ENCODE peak calls at places on chromosomes 4 and X, in six cellular contexts. Z, B, L, G, X and Q are unnamed samples.
A peak's percentile ranks its signal among the peaks of the same experiment; 100 is the strongest.

GRCh38 chr4:111501946-111502345 is 643.3 kb upstream of the FAM241A start:
- DNase-seq in Z (no peak), B (no peak), L (no peak), G (peak; percentile 42), X (no peak), Q (no peak)

GRCh38 chr4:181897935-181898334 is 345.3 kb upstream of the TENM3 start:
- DNase-seq in Z (no peak), B (no peak), L (no peak), G (peak; percentile 91), X (no peak), Q (no peak)

GRCh38 chr4:149160370-149160769 is 655.3 kb downstream of the IQCM start:
- DNase-seq in Z (no peak), B (no peak), L (no peak), G (no peak), X (no peak), Q (no peak)

GRCh38 chrX:123779908-123780396 is 47.1 kb upstream of the THOC2 start:
- DNase-seq in Z (no peak), B (no peak), L (no peak), G (no peak), X (peak; percentile 34), Q (no peak)

GRCh38 chrX:115344885-115345653 is 55.6 kb downstream of the LUZP4 start:
- DNase-seq in Z (peak; percentile 0), B (peak; percentile 29), L (peak; percentile 58), G (peak; percentile 95), X (no peak), Q (peak; percentile 91)

GRCh38 chrX:2192584-2193272 is 308.0 kb downstream of the DHRSX start:
- DNase-seq in Z (no peak), B (no peak), L (no peak), G (no peak), X (peak; percentile 23), Q (no peak)

GRCh38 chr4:139014391-139015268 is 951 bp upstream of the NOCT start:
- DNase-seq in Z (no peak), B (peak; percentile 85), L (peak; percentile 44), G (peak; percentile 94), X (peak; percentile 54), Q (peak; percentile 77)

GRCh38 chr4:130127297-130127696 is 1031.3 kb downstream of the C4orf33 start:
- DNase-seq in Z (no peak), B (no peak), L (no peak), G (no peak), X (no peak), Q (no peak)

GRCh38 chrX:41956027-41956426 is 32.7 kb upstream of the CASK start:
- DNase-seq in Z (no peak), B (no peak), L (no peak), G (no peak), X (peak; percentile 76), Q (no peak)

GRCh38 chrX:45781901-45782553 is 581.4 kb upstream of the DIPK2B start:
- DNase-seq in Z (no peak), B (no peak), L (no peak), G (peak; percentile 84), X (peak; percentile 9), Q (peak; percentile 71)

DNA sequence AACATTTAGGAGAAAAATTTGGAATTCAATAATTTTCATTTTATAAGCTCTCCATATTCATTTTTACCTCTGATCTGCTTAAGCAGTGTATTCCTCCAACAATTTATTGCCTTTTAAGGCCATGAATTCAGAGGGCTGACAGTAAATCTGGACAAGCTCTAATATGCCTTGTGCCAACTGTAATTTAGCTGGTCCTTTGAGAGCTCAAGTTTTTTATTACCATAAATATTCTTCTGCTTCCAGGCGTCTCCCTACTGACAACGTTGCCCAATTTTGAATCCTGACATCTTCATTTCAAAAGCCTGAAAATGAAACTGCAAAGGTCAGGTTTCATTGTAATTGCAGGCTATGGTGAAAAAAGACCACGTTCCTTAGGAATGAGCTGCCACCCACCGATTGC is 95.8 kb upstream of the GEMIN8 start:
- DNase-seq in Z (no peak), B (no peak), L (no peak), G (no peak), X (no peak), Q (no peak)
- TF ChIP-seq RAD21 in Z (no peak), B (no peak), L (no peak), G (no peak), X (peak; percentile 12), Q (no peak)

DNA sequence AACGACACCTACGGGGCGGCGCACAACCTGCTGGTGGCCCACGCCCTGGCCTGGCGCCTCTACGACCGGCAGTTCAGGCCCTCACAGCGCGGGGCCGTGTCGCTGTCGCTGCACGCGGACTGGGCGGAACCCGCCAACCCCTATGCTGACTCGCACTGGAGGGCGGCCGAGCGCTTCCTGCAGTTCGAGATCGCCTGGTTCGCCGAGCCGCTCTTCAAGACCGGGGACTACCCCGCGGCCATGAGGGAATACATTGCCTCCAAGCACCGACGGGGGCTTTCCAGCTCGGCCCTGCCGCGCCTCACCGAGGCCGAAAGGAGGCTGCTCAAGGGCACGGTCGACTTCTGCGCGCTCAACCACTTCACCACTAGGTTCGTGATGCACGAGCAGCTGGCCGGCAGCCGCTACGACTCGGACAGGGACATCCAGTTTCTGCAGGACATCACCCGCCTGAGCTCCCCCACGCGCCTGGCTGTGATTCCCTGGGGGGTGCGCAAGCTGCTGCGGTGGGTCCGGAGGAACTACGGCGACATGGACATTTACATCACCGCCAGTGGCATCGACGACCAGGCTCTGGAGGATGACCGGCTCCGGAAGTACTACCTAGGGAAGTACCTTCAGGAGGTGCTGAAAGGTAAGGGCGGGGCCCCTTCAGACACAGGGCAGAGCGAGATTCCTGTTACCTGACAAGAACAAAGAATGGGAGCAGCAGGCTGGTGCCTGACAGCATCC is 11.7 kb downstream of the RPL9 start:
- DNase-seq in Z (peak; percentile 74), B (no peak), L (no peak), G (peak; percentile 28), X (no peak), Q (no peak)
- TF ChIP-seq RAD21 in Z (no peak), B (no peak), L (no peak), G (no peak), X (no peak), Q (no peak)

DNA sequence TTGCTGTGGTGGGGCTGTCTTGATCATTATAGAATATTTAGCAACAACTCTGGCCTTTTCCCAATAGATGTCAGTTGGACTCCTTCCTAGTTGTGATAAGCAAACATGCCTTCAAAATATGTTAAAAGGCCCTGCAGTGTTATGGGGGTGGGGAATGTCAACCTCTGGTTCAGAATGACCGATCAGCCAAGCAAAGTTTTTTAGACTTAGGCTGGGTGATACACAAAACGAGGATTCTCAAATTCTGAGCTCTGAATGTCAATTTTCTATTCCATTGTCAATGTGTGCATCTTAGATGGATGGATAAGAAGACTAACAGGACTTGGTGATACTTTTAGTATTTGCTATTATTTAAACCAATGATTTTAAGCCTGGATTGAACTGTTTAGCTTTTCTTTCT is 940.0 kb upstream of the GRIA3 start:
- DNase-seq in Z (no peak), B (no peak), L (no peak), G (no peak), X (no peak), Q (no peak)
- TF ChIP-seq RAD21 in Z (no peak), B (no peak), L (no peak), G (no peak), X (no peak), Q (no peak)

GRCh38 chr4:70903282-70903603 is 1.1 kb downstream of the MOB1B start:
- DNase-seq in Z (no peak), B (no peak), L (peak; percentile 59), G (no peak), X (peak; percentile 97), Q (no peak)

GRCh38 chr4:70901984-70902576 is at the start of gene MOB1B:
- DNase-seq in Z (peak; percentile 88), B (peak; percentile 59), L (peak; percentile 97), G (peak; percentile 88), X (peak; percentile 88), Q (peak; percentile 81)

GRCh38 chr4:70895846-70896435 is 6.2 kb upstream of the MOB1B start:
- DNase-seq in Z (no peak), B (no peak), L (no peak), G (no peak), X (no peak), Q (no peak)

GRCh38 chr4:70902577-70903281 is 560 bp downstream of the MOB1B start:
- DNase-seq in Z (no peak), B (no peak), L (no peak), G (peak; percentile 21), X (no peak), Q (peak; percentile 28)

DNA sequence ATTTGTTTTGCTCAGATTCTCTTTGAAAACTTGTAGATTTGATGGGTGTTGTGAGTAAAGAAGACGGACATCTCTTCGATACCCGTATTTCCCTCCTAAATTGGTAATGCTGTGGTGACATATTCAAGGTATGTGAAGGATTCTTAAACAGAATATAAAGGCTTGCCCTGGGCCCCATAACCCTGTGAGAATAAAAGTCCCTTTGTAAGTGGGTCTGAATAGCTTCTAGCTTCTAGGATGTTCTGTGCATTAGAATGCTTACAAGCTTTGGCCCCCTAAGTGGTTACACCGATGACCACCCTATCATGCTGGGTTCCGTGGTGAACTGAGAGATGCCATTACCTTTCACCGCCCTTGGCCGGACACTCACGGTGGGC is 574 bp upstream of the MOB1B start:
- DNase-seq in Z (no peak), B (no peak), L (no peak), G (no peak), X (no peak), Q (no peak)
- TF ChIP-seq RAD21 in Z (no peak), B (no peak), L (no peak), G (no peak), X (no peak), Q (no peak)

DNA sequence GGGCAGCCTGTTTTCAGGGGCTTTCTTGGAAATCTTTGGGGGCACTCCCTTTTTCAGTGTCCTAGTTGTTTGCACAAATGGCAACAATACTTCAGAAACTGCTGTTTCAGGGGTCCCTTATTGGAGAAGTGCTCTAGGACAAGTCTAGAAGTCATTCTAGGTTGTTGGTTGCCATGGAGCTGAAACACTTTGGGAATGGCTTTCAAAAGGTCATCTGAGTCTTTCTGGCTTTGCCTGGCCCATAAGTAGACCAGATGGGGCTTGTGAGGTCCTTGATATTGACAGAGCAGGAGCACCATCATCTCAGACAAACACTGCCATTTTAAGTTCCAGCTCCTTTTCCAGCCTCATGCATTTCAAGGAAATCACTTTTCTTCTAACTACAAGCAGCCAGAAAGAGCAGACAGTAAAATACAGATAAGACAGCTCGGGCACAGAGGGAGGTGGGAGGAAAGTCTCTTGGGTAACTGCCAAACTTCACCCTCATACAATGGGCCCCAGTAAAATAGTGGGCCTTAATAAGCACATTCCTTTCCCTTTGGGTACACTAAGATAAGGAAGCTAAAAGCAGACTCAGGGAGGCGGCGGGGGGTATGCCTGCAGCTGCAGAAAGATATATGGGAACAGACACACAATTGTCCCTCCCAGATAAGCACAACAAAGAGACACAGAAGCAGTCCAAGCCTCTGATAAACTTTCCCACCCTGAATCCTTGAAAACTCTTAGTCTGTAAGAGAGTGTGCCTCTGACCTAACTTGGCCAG is 8.5 kb upstream of the NXF3 start:
- DNase-seq in Z (no peak), B (no peak), L (no peak), G (no peak), X (peak; percentile 89), Q (no peak)
- TF ChIP-seq RAD21 in Z (no peak), B (no peak), L (no peak), G (no peak), X (no peak), Q (no peak)